ENCODE peak calls at places on chromosomes 1 and 21, in nine cellular contexts. U, O, B, I, E, H, Z, T and Y are unnamed samples.

GRCh38 chr1:46613661-46614603 is 2.7 kb downstream of the MOB3C start:
- DNase-seq in U (no peak), O (peak), B (peak), I (no peak), E (peak), H (peak), Z (peak), T (peak), Y (peak)

GRCh38 chr1:205037539-205037938 is 5.5 kb upstream of the CNTN2 start:
- DNase-seq in U (no peak), O (no peak), B (no peak), I (no peak), E (no peak), H (no peak), Z (no peak), T (no peak), Y (no peak)

GRCh38 chr1:152029144-152029936 is 7.5 kb downstream of the S100A11 start:
- DNase-seq in U (no peak), O (no peak), B (no peak), I (no peak), E (no peak), H (no peak), Z (no peak), T (no peak), Y (no peak)

GRCh38 chr1:163069142-163069541 is at the start of gene RGS4:
- DNase-seq in U (peak), O (peak), B (peak), I (peak), E (peak), H (peak), Z (no peak), T (peak), Y (peak)

GRCh38 chr1:210328032-210328745 is 513 bp upstream of the HHAT start:
- DNase-seq in U (no peak), O (no peak), B (no peak), I (no peak), E (peak), H (no peak), Z (no peak), T (no peak), Y (no peak)

GRCh38 chr1:96508226-96508625 is 213.4 kb upstream of the PTBP2 start:
- DNase-seq in U (no peak), O (no peak), B (no peak), I (no peak), E (no peak), H (no peak), Z (no peak), T (no peak), Y (no peak)

GRCh38 chr1:172966844-172967540 is 83.7 kb downstream of the TNFSF18 start:
- DNase-seq in U (no peak), O (no peak), B (no peak), I (no peak), E (no peak), H (no peak), Z (no peak), T (no peak), Y (no peak)

GRCh38 chr1:202605515-202605914 is 104.7 kb downstream of the SYT2 start:
- DNase-seq in U (no peak), O (no peak), B (no peak), I (no peak), E (no peak), H (no peak), Z (no peak), T (no peak), Y (no peak)

GRCh38 chr1:32962248-32962896 is 2.2 kb downstream of the RNF19B start:
- DNase-seq in U (no peak), O (no peak), B (no peak), I (no peak), E (no peak), H (no peak), Z (peak), T (no peak), Y (no peak)

GRCh38 chr1:185207178-185207577 is 50.2 kb downstream of the SWT1 start:
- DNase-seq in U (no peak), O (no peak), B (no peak), I (no peak), E (no peak), H (no peak), Z (no peak), T (no peak), Y (no peak)

GRCh38 chr1:73097917-73098316 is 815.6 kb upstream of the NEGR1 start:
- DNase-seq in U (no peak), O (no peak), B (no peak), I (no peak), E (no peak), H (no peak), Z (no peak), T (no peak), Y (no peak)

GRCh38 chr21:45532826-45533730 is 9.2 kb downstream of the SLC19A1 start:
- DNase-seq in U (no peak), O (no peak), B (peak), I (no peak), E (peak), H (peak), Z (no peak), T (peak), Y (peak)

GRCh38 chr1:173424786-173425407 is 52.2 kb upstream of the PRDX6 start:
- DNase-seq in U (no peak), O (no peak), B (no peak), I (no peak), E (no peak), H (no peak), Z (no peak), T (no peak), Y (no peak)

GRCh38 chr1:156709743-156710489 is 4.5 kb upstream of the CRABP2 start:
- DNase-seq in U (no peak), O (peak), B (peak), I (no peak), E (peak), H (peak), Z (no peak), T (peak), Y (no peak)

GRCh38 chr1:59261537-59261936 is 35.4 kb upstream of the FGGY start:
- DNase-seq in U (no peak), O (no peak), B (no peak), I (no peak), E (peak), H (no peak), Z (no peak), T (no peak), Y (peak)

GRCh38 chr1:230570724-230571390 is 71.4 kb upstream of the COG2 start:
- DNase-seq in U (no peak), O (no peak), B (no peak), I (no peak), E (no peak), H (no peak), Z (no peak), T (no peak), Y (no peak)

GRCh38 chr1:152968248-152968647 is 2.2 kb upstream of the SPRR4 start:
- DNase-seq in U (no peak), O (no peak), B (no peak), I (no peak), E (no peak), H (no peak), Z (peak), T (no peak), Y (no peak)

GRCh38 chr21:17444828-17445227 is 68.0 kb upstream of the CXADR start:
- DNase-seq in U (no peak), O (no peak), B (no peak), I (no peak), E (no peak), H (no peak), Z (no peak), T (no peak), Y (no peak)

DNA sequence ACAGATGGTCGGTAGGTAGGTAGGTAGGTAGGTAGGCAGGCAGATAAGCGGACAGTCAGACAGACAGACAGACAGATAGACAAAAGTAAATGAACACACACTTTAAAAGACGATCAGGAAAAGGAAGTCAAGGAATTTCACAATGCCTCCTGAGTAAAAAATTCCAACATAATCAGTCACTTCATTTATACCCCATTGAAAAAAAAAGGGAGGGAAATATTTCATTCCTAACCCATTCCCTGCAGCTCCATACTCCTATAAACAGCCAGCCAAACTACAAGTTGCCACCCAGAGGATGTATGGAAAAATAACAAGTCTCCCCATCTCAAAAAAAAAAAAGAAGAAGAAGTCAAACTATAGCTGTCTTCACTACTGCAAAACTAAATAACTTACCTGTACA is 43.4 kb downstream of the ZZZ3 start:
- DNase-seq in U (no peak), O (no peak), B (no peak), I (no peak), E (no peak), H (no peak), Z (no peak), T (no peak), Y (no peak)
- TF ChIP-seq CTCF in U (no peak), O (no peak), B (no peak), I (no peak), E (no peak), H (no peak), Z (no peak), T (no peak), Y (no peak)

DNA sequence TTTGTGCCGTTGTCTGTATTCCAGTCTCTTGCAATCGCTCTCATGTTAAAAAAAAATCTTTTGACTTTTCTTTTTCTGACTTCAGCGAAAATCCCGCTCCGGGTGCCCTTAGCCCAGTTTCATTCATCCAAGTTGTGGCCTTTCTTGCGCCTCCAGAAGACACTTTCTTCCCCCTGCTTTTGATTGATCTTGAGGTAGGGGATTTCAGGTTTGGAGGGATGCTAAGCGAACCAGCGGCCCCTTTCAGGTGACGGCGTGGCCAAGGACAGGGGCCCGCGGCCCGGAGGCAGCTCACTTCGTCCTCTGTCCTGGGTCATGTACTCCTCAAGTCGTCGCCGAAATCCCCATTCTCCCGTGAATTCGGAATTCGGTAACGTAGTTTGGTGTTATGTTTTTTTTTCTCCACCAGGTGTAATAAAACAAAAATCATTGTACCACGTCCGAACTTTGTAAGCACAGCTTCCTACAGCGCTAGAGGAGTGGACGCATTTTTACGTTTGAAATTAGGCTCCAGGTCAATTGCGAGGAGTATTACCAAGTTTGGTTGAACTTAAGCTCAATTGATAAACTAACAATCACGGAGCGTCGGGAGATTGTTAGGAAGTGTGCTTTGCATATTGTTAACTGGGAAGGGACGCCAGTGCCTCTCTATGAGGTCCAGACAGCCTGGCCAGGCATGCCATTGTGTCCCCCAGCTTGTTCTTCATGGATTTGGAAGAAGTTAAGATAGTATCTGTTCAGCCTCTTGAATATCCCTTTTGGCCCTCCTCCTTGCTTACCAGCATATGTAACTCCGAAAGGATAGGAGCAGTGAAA is 1.1 kb downstream of the MRPS6 start:
- DNase-seq in U (no peak), O (no peak), B (no peak), I (no peak), E (no peak), H (no peak), Z (no peak), T (no peak), Y (no peak)
- TF ChIP-seq CTCF in U (no peak), O (no peak), B (no peak), I (no peak), E (no peak), H (no peak), Z (no peak), T (no peak), Y (no peak)

GRCh38 chr1:186487163-186487562 is 26.2 kb upstream of the PDC start:
- DNase-seq in U (no peak), O (no peak), B (no peak), I (no peak), E (no peak), H (no peak), Z (no peak), T (no peak), Y (no peak)
- TF ChIP-seq CTCF in U (peak), O (no peak), B (no peak), I (no peak), E (no peak), H (no peak), Z (no peak), T (no peak), Y (no peak)

DNA sequence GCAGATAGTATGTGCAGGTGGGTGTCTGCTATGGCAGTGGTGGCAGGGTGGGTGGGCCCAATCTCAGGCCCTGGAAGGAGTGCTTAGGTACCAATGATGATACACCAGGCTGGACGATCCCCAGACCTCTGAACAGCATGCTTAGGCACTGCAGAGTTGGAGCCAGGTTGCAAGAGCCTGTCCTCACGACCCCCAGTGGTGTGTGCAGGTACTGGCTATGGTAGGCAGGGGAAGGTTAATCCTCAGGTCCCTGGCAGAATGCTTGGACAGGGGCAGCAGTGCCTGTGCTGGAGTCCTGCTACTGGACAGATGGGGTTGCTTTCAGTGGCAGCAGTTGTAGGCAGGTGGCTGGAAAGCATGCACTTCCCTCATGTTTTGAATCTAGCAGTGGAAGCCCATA is 100.5 kb upstream of the NEK7 start:
- DNase-seq in U (no peak), O (no peak), B (no peak), I (no peak), E (no peak), H (no peak), Z (no peak), T (no peak), Y (no peak)
- TF ChIP-seq CTCF in U (peak), O (no peak), B (no peak), I (no peak), E (no peak), H (no peak), Z (peak), T (peak), Y (no peak)

DNA sequence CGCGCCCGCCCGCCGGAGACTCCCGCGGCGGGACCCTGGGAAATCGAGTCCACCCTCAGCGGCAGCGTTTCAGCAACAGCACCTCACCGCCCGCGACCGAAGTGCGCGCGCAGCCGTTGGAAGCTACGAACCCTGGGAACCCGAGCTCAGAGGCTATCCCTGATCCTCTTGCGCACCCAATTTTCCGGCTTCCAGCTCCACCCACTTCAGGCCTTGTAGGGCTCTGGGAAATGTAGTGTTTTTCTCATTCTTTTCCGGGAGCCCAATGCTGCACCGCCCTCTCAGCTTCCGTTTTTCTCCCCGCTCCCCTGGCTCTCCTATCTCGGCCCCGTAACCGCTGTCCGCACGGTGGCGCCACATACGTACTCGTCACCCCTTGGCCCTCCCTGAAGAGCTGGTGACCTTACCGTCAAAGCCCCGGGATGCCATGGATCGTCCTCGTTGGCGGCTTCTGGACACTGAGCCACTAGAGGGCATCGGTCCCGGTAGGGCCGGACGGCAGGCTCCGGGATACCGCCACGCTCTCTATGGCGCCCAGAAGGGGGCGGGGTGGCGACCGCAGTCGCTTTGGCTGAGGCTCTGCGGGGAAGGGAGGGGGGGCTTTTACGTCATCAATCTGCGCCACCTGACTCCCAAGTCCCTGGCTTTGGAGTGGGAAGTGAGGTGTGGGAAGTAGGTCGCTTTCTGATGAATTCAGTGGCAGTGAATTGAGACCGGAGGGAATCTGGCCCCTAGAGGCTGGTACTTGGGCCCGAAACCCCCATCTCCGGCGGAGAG is at the start of the genes ODR4 and TPR:
- DNase-seq in U (peak), O (peak), B (peak), I (peak), E (peak), H (peak), Z (peak), T (peak), Y (peak)
- TF ChIP-seq CTCF in U (peak), O (peak), B (peak), I (peak), E (peak), H (peak), Z (peak), T (peak), Y (peak)

GRCh38 chr1:56355918-56356317 is 223.4 kb downstream of the PLPP3 start:
- DNase-seq in U (no peak), O (no peak), B (no peak), I (no peak), E (no peak), H (no peak), Z (no peak), T (no peak), Y (no peak)

GRCh38 chr1:56357931-56358783 is 221.2 kb downstream of the PLPP3 start:
- DNase-seq in U (no peak), O (no peak), B (no peak), I (no peak), E (no peak), H (no peak), Z (no peak), T (no peak), Y (no peak)

GRCh38 chr1:56360021-56360420 is 219.3 kb downstream of the PLPP3 start:
- DNase-seq in U (no peak), O (no peak), B (no peak), I (no peak), E (no peak), H (no peak), Z (no peak), T (no peak), Y (no peak)

GRCh38 chr1:56356376-56356775 is 223.0 kb downstream of the PLPP3 start:
- DNase-seq in U (no peak), O (no peak), B (no peak), I (no peak), E (no peak), H (no peak), Z (no peak), T (no peak), Y (no peak)

DNA sequence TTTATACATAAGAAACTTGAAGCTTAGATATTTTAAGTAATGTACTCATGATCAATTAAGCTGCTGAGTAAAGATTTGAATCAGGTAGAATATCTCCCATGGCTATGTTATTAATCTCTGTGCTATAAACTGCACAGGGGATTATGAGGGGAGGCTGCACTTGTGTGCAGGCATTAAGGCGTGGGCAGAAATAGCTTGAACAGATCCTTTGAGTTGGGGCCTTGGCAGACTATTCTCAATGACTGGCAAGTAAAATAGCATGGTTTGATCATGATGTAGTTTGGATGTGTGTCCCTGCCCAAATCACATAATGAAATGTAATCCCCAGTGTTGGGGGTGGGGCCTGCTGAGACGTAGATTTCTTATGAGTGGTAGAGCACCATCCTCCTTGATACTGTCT is 220.3 kb downstream of the PLPP3 start:
- DNase-seq in U (no peak), O (no peak), B (no peak), I (no peak), E (no peak), H (no peak), Z (no peak), T (no peak), Y (no peak)
- TF ChIP-seq CTCF in U (no peak), O (no peak), B (no peak), I (no peak), E (no peak), H (no peak), Z (no peak), T (no peak), Y (no peak)

GRCh38 chr1:17097125-17097524 is 22.1 kb downstream of the PADI2 start:
- DNase-seq in U (no peak), O (no peak), B (no peak), I (no peak), E (no peak), H (no peak), Z (no peak), T (no peak), Y (no peak)
- TF ChIP-seq CTCF in U (no peak), O (no peak), B (no peak), I (no peak), E (no peak), H (no peak), Z (no peak), T (no peak), Y (no peak)

GRCh38 chr21:31108969-31109368 is 70.7 kb upstream of the KRTAP19-8 start:
- DNase-seq in U (no peak), O (no peak), B (no peak), I (no peak), E (no peak), H (no peak), Z (peak), T (no peak), Y (no peak)
- TF ChIP-seq CTCF in U (no peak), O (no peak), B (no peak), I (peak), E (no peak), H (no peak), Z (no peak), T (peak), Y (no peak)

DNA sequence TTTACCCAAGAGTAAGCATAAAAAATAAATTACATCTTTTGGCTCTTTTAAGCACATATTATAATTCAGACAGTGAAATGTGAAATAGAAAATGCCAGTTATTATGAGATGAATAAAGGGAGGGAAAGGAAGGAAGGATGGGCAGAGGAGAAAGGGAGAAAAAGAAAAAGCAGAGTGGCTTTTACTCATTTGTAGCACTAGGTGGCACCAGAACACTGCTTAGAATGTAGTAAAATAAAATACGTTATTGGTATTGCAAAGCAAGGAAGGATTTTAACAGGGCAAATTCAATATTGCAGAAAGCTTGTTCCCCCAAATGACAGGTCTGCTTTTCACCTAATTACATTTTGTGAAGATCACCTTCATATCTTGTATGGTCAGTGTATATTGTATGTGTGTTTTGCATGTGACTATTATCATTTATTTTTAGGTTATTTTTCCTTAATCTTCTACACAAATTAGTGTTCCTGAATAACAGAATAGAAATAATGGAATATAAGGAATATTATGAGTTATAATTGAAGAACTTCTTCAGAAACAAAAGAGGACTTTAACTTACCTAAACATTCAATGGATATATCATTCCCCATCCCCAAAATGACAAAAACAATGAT is 9.1 kb upstream of the PCNX2 start:
- DNase-seq in U (no peak), O (no peak), B (no peak), I (no peak), E (no peak), H (no peak), Z (no peak), T (no peak), Y (no peak)
- TF ChIP-seq CTCF in U (peak), O (peak), B (peak), I (peak), E (peak), H (no peak), Z (peak), T (peak), Y (no peak)